ENCODE peak calls at places on chromosomes 13 and 19, in eight cellular contexts. V is fibroblast of the aortic adventitia; G is T47D; K is stimulated activated CD4-positive, alpha-beta T cell treated with anti-CD3 and anti-CD28 coated beads, TNF-alpha, amount 100 ng/mL, for 24 hours; S is naive thymus-derived CD4-positive, alpha-beta T cell; O is CD8-positive, alpha-beta memory T cell; R is nephron progenitor cell; T is NCI-H510A treated with DMSO at 0.1 percent for 48 hours. Q is an unnamed sample.

GRCh38 chr19:40578442-40578908 is 1.8 kb downstream of the SHKBP1 start:
- DNase-seq in R (no peak), V (peak; percentile 33), S (no peak), G (peak; percentile 30), T (no peak), K (no peak), O (no peak), Q (peak; percentile 16)

GRCh38 chr13:105278797-105279425 is 1256.6 kb downstream of the EFNB2 start:
- DNase-seq in K (no peak), O (no peak), S (no peak), V (no peak), G (peak; percentile 2), R (peak; percentile 3), T (peak; percentile 17), Q (no peak)

GRCh38 chr13:42715909-42716308 is 65.5 kb upstream of the FAM216B start:
- DNase-seq in R (no peak), G (no peak), S (no peak), O (no peak), V (no peak), K (no peak), T (no peak), Q (no peak)

GRCh38 chr19:4575267-4575793 is 15.8 kb upstream of the SEMA6B start:
- DNase-seq in V (peak; percentile 98), K (no peak), O (no peak), T (no peak), S (no peak), R (peak; percentile 80), G (no peak), Q (peak; percentile 78)

GRCh38 chr19:4694211-4694987 is 24.3 kb upstream of the MYDGF start:
- DNase-seq in V (peak; percentile 89), K (no peak), O (no peak), G (peak; percentile 65), S (no peak), R (no peak), T (no peak), Q (peak; percentile 97)

GRCh38 chr13:109954441-109954840 is 168.1 kb upstream of the IRS2 start:
- DNase-seq in R (no peak), K (no peak), G (no peak), T (no peak), S (no peak), O (no peak), V (no peak), Q (no peak)

GRCh38 chr13:29969286-29969685 is 118.9 kb upstream of the UBL3 start:
- DNase-seq in R (no peak), K (no peak), G (no peak), O (no peak), V (peak; percentile 97), T (no peak), S (no peak), Q (peak; percentile 99)

GRCh38 chr19:41265376-41266153 is 1.4 kb downstream of the HNRNPUL1 start:
- DNase-seq in R (peak; percentile 25), T (no peak), O (peak; percentile 15), S (no peak), G (peak; percentile 35), V (peak; percentile 28), K (no peak), Q (peak; percentile 13)

GRCh38 chr13:51278426-51279130 is 56.4 kb downstream of the FAM124A start:
- DNase-seq in O (no peak), V (no peak), T (no peak), G (no peak), S (no peak), K (no peak), R (no peak), Q (no peak)

GRCh38 chr19:11463391-11463790 is 17.5 kb downstream of the ELAVL3 start:
- DNase-seq in G (no peak), K (no peak), V (no peak), S (no peak), O (no peak), R (no peak), T (no peak), Q (no peak)

GRCh38 chr19:1411255-1412191 is 4.1 kb downstream of the DAZAP1 start:
- DNase-seq in S (no peak), O (peak; percentile 36), K (no peak), V (peak; percentile 56), T (no peak), R (no peak), G (peak; percentile 55), Q (peak; percentile 47)

GRCh38 chr13:113077953-113078894 is 27.4 kb upstream of the F7 start:
- DNase-seq in V (no peak), R (no peak), O (no peak), G (no peak), K (no peak), S (no peak), T (no peak), Q (no peak)

GRCh38 chr13:23966691-23967615 is 69.7 kb upstream of the C1QTNF9B start:
- DNase-seq in O (peak; percentile 50), S (peak; percentile 52), G (no peak), K (no peak), T (no peak), R (no peak), V (peak; percentile 30), Q (no peak)

GRCh38 chr19:41350735-41351338 is 2.9 kb downstream of the TGFB1 start:
- DNase-seq in V (peak; percentile 39), K (no peak), R (no peak), G (no peak), S (no peak), O (no peak), T (no peak), Q (no peak)

GRCh38 chr13:29294869-29295268 is 300.6 kb downstream of the SLC7A1 start:
- DNase-seq in R (no peak), S (no peak), O (no peak), G (no peak), T (no peak), K (no peak), V (no peak), Q (no peak)

GRCh38 chr19:11203194-11204075 is 6.1 kb upstream of the KANK2 start:
- DNase-seq in V (peak; percentile 91), G (no peak), S (peak; percentile 7), T (no peak), K (peak; percentile 14), R (peak; percentile 79), O (no peak), Q (peak; percentile 66)

GRCh38 chr13:26198116-26198515 is 24.0 kb downstream of the RNF6 start:
- DNase-seq in T (no peak), O (no peak), S (no peak), K (no peak), G (no peak), R (no peak), V (no peak), Q (no peak)

GRCh38 chr19:51546650-51547396 is 15.4 kb upstream of the SIGLEC6 start:
- DNase-seq in T (no peak), G (no peak), V (peak; percentile 67), K (no peak), S (no peak), R (no peak), O (no peak), Q (peak; percentile 16)

GRCh38 chr13:109160357-109160756 is 530.9 kb downstream of the MYO16 start:
- DNase-seq in G (no peak), S (no peak), K (no peak), V (no peak), O (no peak), R (no peak), T (no peak), Q (no peak)